ENCODE peak calls at places on chromosomes 7 and 10, in ten cellular contexts. H is HCT116, W is left kidney, Q is foreskin fibroblast, O is GM13977, Z is fibroblast of the aortic adventitia, X is tibial nerve, Y is OCI-LY7, I is psoas muscle, T is T follicular helper cell. A is an unnamed sample.

GRCh38 chr7:66296001-66296521 is 90.9 kb downstream of the TPST1 start:
- DNase-seq in H (no peak), W (no peak), Q (peak; percentile 26), O (peak; percentile 20), Z (peak; percentile 73), X (no peak), Y (no peak), I (no peak), T (no peak), A (no peak)

GRCh38 chr7:150476819-150477631 is 26.6 kb downstream of the GIMAP8 start:
- DNase-seq in H (no peak), W (no peak), Q (no peak), O (no peak), Z (no peak), X (no peak), Y (no peak), I (no peak), T (no peak), A (no peak)

GRCh38 chr7:1819258-1819841 is 149.3 kb downstream of the ELFN1 start:
- DNase-seq in H (no peak), W (no peak), Q (no peak), O (no peak), Z (no peak), X (no peak), Y (no peak), I (peak; percentile 54), T (no peak), A (no peak)

GRCh38 chr7:145036592-145037386 is 200.9 kb upstream of the TPK1 start:
- DNase-seq in H (peak; percentile 44), W (peak; percentile 79), Q (peak; percentile 4), O (peak; percentile 18), Z (peak; percentile 26), X (no peak), Y (peak; percentile 65), I (no peak), T (no peak), A (no peak)

GRCh38 chr7:102433319-102434038 is at the start of gene ORAI2:
- DNase-seq in H (no peak), W (peak; percentile 90), Q (peak; percentile 89), O (peak; percentile 93), Z (peak; percentile 45), X (peak; percentile 50), Y (peak; percentile 89), I (peak; percentile 86), T (peak; percentile 83), A (peak; percentile 83)

GRCh38 chr10:28800144-28800543 is 122.8 kb downstream of the BAMBI start:
- DNase-seq in H (no peak), W (peak; percentile 39), Q (no peak), O (no peak), Z (peak; percentile 5), X (no peak), Y (no peak), I (no peak), T (no peak), A (no peak)

GRCh38 chr10:133231946-133232574 is 2.0 kb downstream of the UTF1 start:
- DNase-seq in H (no peak), W (no peak), Q (no peak), O (no peak), Z (no peak), X (no peak), Y (no peak), I (no peak), T (no peak), A (no peak)

GRCh38 chr7:133797818-133798485 is 329.2 kb upstream of the LRGUK start:
- DNase-seq in H (no peak), W (no peak), Q (peak; percentile 31), O (no peak), Z (peak; percentile 40), X (no peak), Y (no peak), I (no peak), T (no peak), A (no peak)

GRCh38 chr7:32298403-32299132 is 191.6 kb downstream of the LSM5 start:
- DNase-seq in H (no peak), W (peak; percentile 75), Q (peak; percentile 1), O (no peak), Z (no peak), X (no peak), Y (no peak), I (peak; percentile 55), T (no peak), A (no peak)

GRCh38 chr7:18167815-18168214 is 140.2 kb upstream of the PRPS1L1 start:
- DNase-seq in H (no peak), W (no peak), Q (no peak), O (no peak), Z (peak; percentile 19), X (no peak), Y (no peak), I (no peak), T (no peak), A (no peak)

A was measured in suprapubic skin.